ENCODE peak calls at places on chromosomes 16 and 17, in nine cellular contexts. T, E, W, I, O, X, G, J and Y are unnamed samples.

GRCh38 chr17:10513284-10514067 is 4.9 kb downstream of the MYH1 start:
- DNase-seq in T (no peak), E (no peak), W (no peak), I (no peak), O (no peak), X (no peak), G (peak), J (no peak), Y (no peak)

GRCh38 chr16:86509759-86510464 is 415 bp upstream of the FOXF1 start:
- DNase-seq in T (no peak), E (no peak), W (peak), I (peak), O (no peak), X (no peak), G (peak), J (peak), Y (no peak)

GRCh38 chr16:58264007-58264406 is 30.8 kb downstream of the PRSS54 start:
- DNase-seq in T (no peak), E (no peak), W (no peak), I (no peak), O (no peak), X (no peak), G (no peak), J (no peak), Y (no peak)

GRCh38 chr17:18910881-18911280 is 41.1 kb upstream of the SLC5A10 start:
- DNase-seq in T (no peak), E (no peak), W (no peak), I (no peak), O (no peak), X (no peak), G (no peak), J (no peak), Y (no peak)

GRCh38 chr16:29810699-29811169 is 1.3 kb upstream of the PRRT2 start:
- DNase-seq in T (no peak), E (no peak), W (no peak), I (no peak), O (no peak), X (no peak), G (no peak), J (no peak), Y (peak)

GRCh38 chr17:64006361-64007088 is 8.4 kb downstream of the PRR29 start:
- DNase-seq in T (no peak), E (no peak), W (no peak), I (no peak), O (no peak), X (no peak), G (no peak), J (no peak), Y (peak)

GRCh38 chr16:26599786-26600107 is 467.0 kb upstream of the C16orf82 start:
- DNase-seq in T (no peak), E (no peak), W (no peak), I (no peak), O (no peak), X (no peak), G (no peak), J (no peak), Y (no peak)

GRCh38 chr17:51257150-51258081 is 2.4 kb downstream of the MBTD1 start:
- DNase-seq in T (no peak), E (no peak), W (no peak), I (no peak), O (no peak), X (no peak), G (no peak), J (no peak), Y (no peak)

GRCh38 chr16:22001591-22001990 is 675 bp upstream of the PDZD9 start:
- DNase-seq in T (no peak), E (no peak), W (no peak), I (no peak), O (no peak), X (no peak), G (peak), J (no peak), Y (no peak)

GRCh38 chr16:86931410-86931941 is 353.1 kb downstream of the FOXL1 start:
- DNase-seq in T (peak), E (no peak), W (no peak), I (peak), O (no peak), X (no peak), G (peak), J (no peak), Y (peak)

GRCh38 chr17:4903051-4903818 is at the start of gene CHRNE:
- DNase-seq in T (peak), E (peak), W (peak), I (no peak), O (peak), X (peak), G (peak), J (peak), Y (peak)

GRCh38 chr16:28863929-28864886 is 565 bp downstream of the SH2B1 start:
- DNase-seq in T (peak), E (no peak), W (no peak), I (no peak), O (no peak), X (peak), G (peak), J (no peak), Y (no peak)

GRCh38 chr16:50804290-50804907 is 62.5 kb downstream of the CYLD start:
- DNase-seq in T (no peak), E (no peak), W (no peak), I (no peak), O (no peak), X (no peak), G (no peak), J (no peak), Y (no peak)